ENCODE peak calls at places on chromosomes 11 and 22, in six cellular contexts. B is HepG2, F is H1, L is K562, R is GM12891, P is GM12878. G is an unnamed sample.

GRCh38 chr11:100353083-100353482 is 334.0 kb upstream of the ARHGAP42 start:
- DNase-seq in B (no peak), F (no peak), L (no peak), R (no peak), P (no peak), G (no peak)

GRCh38 chr22:29156507-29156906 is 49.2 kb upstream of the EMID1 start:
- DNase-seq in B (peak; percentile 20), F (peak; percentile 68), L (no peak), R (no peak), P (no peak), G (no peak)

GRCh38 chr11:41201156-41201555 is 258.3 kb downstream of the LRRC4C start:
- DNase-seq in B (peak; percentile 21), F (peak; percentile 78), L (peak; percentile 6), R (peak; percentile 5), P (no peak), G (no peak)

GRCh38 chr22:26592368-26593015 is 2.6 kb upstream of the TPST2 start:
- DNase-seq in B (no peak), F (no peak), L (no peak), R (peak; percentile 34), P (peak; percentile 72), G (no peak)

GRCh38 chr22:49827853-49828598 is at the start of gene BRD1:
- DNase-seq in B (no peak), F (no peak), L (no peak), R (peak; percentile 67), P (no peak), G (peak; percentile 61)

GRCh38 chr11:125214466-125215204 is 50.1 kb downstream of the PKNOX2 start:
- DNase-seq in B (no peak), F (no peak), L (no peak), R (no peak), P (no peak), G (no peak)

GRCh38 chr11:59135648-59136461 is 6.8 kb upstream of the FAM111A start:
- DNase-seq in B (peak; percentile 70), F (peak; percentile 99), L (peak; percentile 80), R (peak; percentile 65), P (peak; percentile 40), G (peak; percentile 60)

GRCh38 chr22:23856721-23857605 is 712 bp upstream of the SLC2A11 start:
- DNase-seq in B (peak; percentile 54), F (peak; percentile 72), L (no peak), R (peak; percentile 65), P (no peak), G (peak; percentile 65)

GRCh38 chr11:62910141-62910882 is 10.9 kb downstream of the CHRM1 start:
- DNase-seq in B (no peak), F (no peak), L (no peak), R (no peak), P (no peak), G (no peak)

GRCh38 chr11:85752890-85753581 is 57.9 kb downstream of the SYTL2 start:
- DNase-seq in B (no peak), F (no peak), L (no peak), R (no peak), P (no peak), G (no peak)

GRCh38 chr22:37870273-37870672 is 21.1 kb downstream of the EIF3L start:
- DNase-seq in B (no peak), F (no peak), L (no peak), R (no peak), P (no peak), G (no peak)

GRCh38 chr11:33125611-33126010 is 35.7 kb downstream of the CSTF3 start:
- DNase-seq in B (no peak), F (no peak), L (no peak), R (no peak), P (no peak), G (no peak)

GRCh38 chr11:69817265-69818236 is 1.7 kb downstream of the FGF3 start:
- DNase-seq in B (no peak), F (peak; percentile 74), L (peak; percentile 37), R (no peak), P (no peak), G (no peak)

GRCh38 chr11:27921472-27921871 is 186.5 kb downstream of the KIF18A start:
- DNase-seq in B (no peak), F (no peak), L (no peak), R (no peak), P (no peak), G (no peak)

GRCh38 chr11:67401495-67402191 is at the start of gene PPP1CA:
- DNase-seq in B (peak; percentile 75), F (peak; percentile 93), L (peak; percentile 98), R (peak; percentile 99), P (no peak), G (peak; percentile 98)

GRCh38 chr11:100618914-100619313 is 68.2 kb upstream of the ARHGAP42 start:
- DNase-seq in B (no peak), F (no peak), L (no peak), R (no peak), P (no peak), G (no peak)

GRCh38 chr22:44186121-44186510 is 5.4 kb downstream of the PARVG start:
- DNase-seq in B (no peak), F (no peak), L (no peak), R (no peak), P (no peak), G (no peak)

GRCh38 chr11:36110698-36111410 is 167.0 kb downstream of the LDLRAD3 start:
- DNase-seq in B (no peak), F (no peak), L (no peak), R (no peak), P (no peak), G (no peak)

GRCh38 chr11:54832676-54833075 is 126.0 kb downstream of the OR4A5 start:
- DNase-seq in B (no peak), F (no peak), L (no peak), R (no peak), P (no peak), G (no peak)

GRCh38 chr22:47082505-47082904 is 320.1 kb downstream of the TBC1D22A start:
- DNase-seq in B (no peak), F (no peak), L (no peak), R (no peak), P (no peak), G (no peak)

GRCh38 chr11:2931771-2932738 is 2.8 kb upstream of the PHLDA2 start:
- DNase-seq in B (no peak), F (no peak), L (no peak), R (no peak), P (no peak), G (no peak)

GRCh38 chr11:2891901-2892214 is 6.3 kb upstream of the CDKN1C start:
- DNase-seq in B (peak; percentile 30), F (no peak), L (no peak), R (no peak), P (no peak), G (no peak)

GRCh38 chr11:37988031-37988430 is 1390.0 kb upstream of the RAG2 start:
- DNase-seq in B (no peak), F (no peak), L (no peak), R (no peak), P (no peak), G (no peak)

DNA sequence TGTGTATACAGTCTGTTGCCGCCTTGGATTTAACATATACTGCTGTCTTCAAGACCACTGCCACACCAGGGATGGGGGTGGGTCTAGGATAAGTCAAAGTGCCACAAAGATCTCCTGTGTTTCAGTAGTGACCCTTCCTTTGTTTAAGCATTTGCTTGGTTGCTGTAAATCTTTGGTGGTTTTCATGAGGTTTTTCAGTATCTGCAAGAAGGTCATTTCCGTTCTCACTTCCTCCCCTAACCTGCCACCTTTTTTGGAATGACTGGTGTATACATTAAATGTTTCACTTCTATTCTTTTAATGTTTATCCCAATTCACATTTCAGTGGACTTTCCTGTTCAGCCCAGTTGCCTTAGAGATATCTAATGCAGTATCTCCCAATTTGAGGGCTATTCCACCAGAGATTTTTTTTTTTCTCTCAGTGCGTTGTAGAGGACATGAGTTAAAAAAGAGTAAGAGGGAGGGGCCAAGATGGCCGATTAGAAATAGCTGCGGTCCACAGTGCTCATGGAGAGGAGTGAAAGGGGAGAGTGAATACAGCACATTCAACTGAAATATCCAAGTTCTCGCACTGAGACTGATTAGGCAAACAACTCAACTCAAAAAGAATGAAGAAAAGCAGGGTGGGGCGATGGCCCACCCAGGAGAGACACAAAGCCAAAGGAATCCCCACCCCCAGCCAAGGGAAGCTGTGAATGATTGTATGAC is 43.2 kb downstream of the USP47 start:
- DNase-seq in B (no peak), F (no peak), L (no peak), R (no peak), P (peak; percentile 44), G (no peak)
- TF ChIP-seq TAF1 in B (no peak), F (no peak), L (no peak), R (no peak), P (no peak), G (no peak)

GRCh38 chr11:65421204-65422103 is 1.1 kb upstream of the NEAT1 start:
- DNase-seq in B (peak; percentile 93), F (peak; percentile 60), L (no peak), R (no peak), P (no peak), G (no peak)
- TF ChIP-seq POLR2A in B (no peak), F (no peak), L (peak; percentile 69), R (peak; percentile 93), P (peak; percentile 86), G (peak; percentile 92)

GRCh38 chr22:35995772-35996171 is 32.9 kb downstream of the RBFOX2 start:
- DNase-seq in B (no peak), F (no peak), L (peak; percentile 11), R (no peak), P (no peak), G (no peak)

GRCh38 chr22:35996596-35996995 is 32.0 kb downstream of the RBFOX2 start:
- DNase-seq in B (no peak), F (no peak), L (no peak), R (no peak), P (no peak), G (no peak)

GRCh38 chr22:35998748-35999147 is 29.9 kb downstream of the RBFOX2 start:
- DNase-seq in B (no peak), F (no peak), L (no peak), R (no peak), P (no peak), G (no peak)

GRCh38 chr22:35995345-35995744 is 33.3 kb downstream of the RBFOX2 start:
- DNase-seq in B (no peak), F (no peak), L (no peak), R (no peak), P (no peak), G (no peak)

DNA sequence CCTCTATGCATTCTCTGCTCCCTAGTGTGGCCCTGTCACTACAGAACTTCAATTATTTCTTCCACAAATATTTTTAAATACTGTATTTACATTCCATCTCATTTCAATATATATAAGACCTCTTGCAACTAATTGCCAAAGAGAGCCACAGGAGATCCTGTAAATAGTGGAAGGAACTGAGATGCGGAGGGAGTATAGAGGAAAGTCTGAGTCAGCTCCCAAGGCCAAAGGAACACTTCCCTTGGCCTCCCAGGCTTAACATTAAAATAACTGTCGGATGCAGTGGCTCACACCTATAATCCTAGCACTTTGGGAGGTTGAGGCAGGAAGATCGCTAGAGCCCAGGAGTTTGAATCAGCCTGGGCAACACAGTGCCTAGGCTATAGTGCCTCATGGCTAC is 31.2 kb downstream of the RBFOX2 start:
- DNase-seq in B (no peak), F (no peak), L (no peak), R (no peak), P (no peak), G (no peak)
- TF ChIP-seq TAF1 in B (no peak), F (no peak), L (no peak), R (no peak), P (no peak), G (no peak)

DNA sequence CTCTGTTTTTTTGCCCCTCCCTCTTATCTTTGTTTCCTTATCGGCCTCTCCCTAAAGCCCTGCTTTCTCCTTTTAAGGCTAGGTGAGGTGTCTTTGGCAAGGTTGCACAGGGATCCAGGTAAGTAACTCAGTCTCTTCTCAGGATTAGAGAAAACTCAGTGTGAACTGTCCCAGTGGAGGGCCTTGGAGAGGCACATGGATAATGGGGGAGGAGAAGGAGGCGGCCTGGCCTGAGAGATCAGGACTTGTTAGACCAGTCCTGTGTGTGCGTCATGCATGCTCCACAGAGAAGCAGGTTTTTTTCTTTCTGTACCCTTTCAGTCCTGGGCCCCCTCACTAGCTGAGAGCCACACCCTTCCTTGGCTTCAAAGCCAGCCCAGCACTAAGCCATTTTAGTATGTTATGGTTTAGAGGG is 19.9 kb downstream of the CTNND1 start:
- DNase-seq in B (no peak), F (peak; percentile 68), L (peak; percentile 38), R (no peak), P (no peak), G (no peak)
- TF ChIP-seq POLR2A in B (no peak), F (no peak), L (no peak), R (no peak), P (no peak), G (no peak)

G was measured in GM12892.